ENCODE peak calls at places on chromosomes 7 and 10, in seven cellular contexts. N is transverse colon; C is tibial nerve; M is aorta; F is pancreas; H is heart right ventricle; L is CD8-positive, alpha-beta T cell. B is an unnamed sample.

GRCh38 chr10:98357208-98357836 is 57.7 kb downstream of the PYROXD2 start:
- DNase-seq in H (no peak), L (no peak), F (no peak), M (no peak), N (no peak), C (no peak), B (no peak)

GRCh38 chr10:58712982-58713381 is 200.3 kb downstream of the BICC1 start:
- DNase-seq in N (no peak), F (no peak), L (no peak), C (no peak), M (no peak), H (no peak), B (no peak)

GRCh38 chr7:74483402-74484336 is 30.0 kb downstream of the GTF2IRD1 start:
- DNase-seq in H (no peak), N (no peak), C (no peak), F (no peak), M (no peak), L (no peak), B (no peak)

GRCh38 chr10:47101807-47102206 is 190.6 kb downstream of the PTPN20 start:
- DNase-seq in F (no peak), M (no peak), N (no peak), L (no peak), H (no peak), C (no peak), B (no peak)

GRCh38 chr7:124101173-124101768 is 68.4 kb upstream of the TMEM229A start:
- DNase-seq in M (no peak), N (no peak), F (no peak), H (no peak), C (no peak), L (no peak), B (no peak)

GRCh38 chr7:967361-968082 is 7.8 kb downstream of the COX19 start:
- DNase-seq in L (no peak), F (no peak), N (no peak), M (no peak), C (no peak), H (no peak), B (no peak)

GRCh38 chr10:21284301-21284700 is 241.2 kb downstream of the SKIDA1 start:
- DNase-seq in M (no peak), N (no peak), C (no peak), F (no peak), H (no peak), L (no peak), B (no peak)

GRCh38 chr7:69781412-69781846 is 183.2 kb downstream of the AUTS2 start:
- DNase-seq in F (no peak), C (no peak), L (no peak), M (peak; percentile 47), H (peak; percentile 27), N (no peak), B (no peak)

GRCh38 chr7:17408245-17408903 is 109.9 kb downstream of the AHR start:
- DNase-seq in C (peak; percentile 83), N (peak; percentile 37), H (no peak), L (no peak), M (peak; percentile 62), F (no peak), B (no peak)

GRCh38 chr10:132541601-132542011 is 4.0 kb downstream of the INPP5A start:
- DNase-seq in F (peak; percentile 44), N (no peak), L (no peak), H (no peak), M (no peak), C (no peak), B (no peak)

GRCh38 chr7:16421333-16422099 is at the start of gene CRPPA:
- DNase-seq in M (peak; percentile 59), F (peak; percentile 80), H (peak; percentile 56), N (peak; percentile 36), C (peak; percentile 12), L (peak; percentile 23), B (no peak)

GRCh38 chr10:96910488-96911395 is 78.6 kb downstream of the LCOR start:
- DNase-seq in M (no peak), L (no peak), F (no peak), C (peak; percentile 18), H (no peak), N (no peak), B (no peak)

GRCh38 chr10:77080361-77081027 is 557.1 kb downstream of the KCNMA1 start:
- DNase-seq in M (no peak), C (no peak), N (no peak), H (no peak), L (no peak), F (no peak), B (no peak)

GRCh38 chr10:6009159-6009558 is 31.8 kb upstream of the IL15RA start:
- DNase-seq in N (no peak), C (no peak), H (no peak), L (no peak), F (no peak), M (no peak), B (no peak)

GRCh38 chr7:112135815-112136706 is 70.1 kb downstream of the DOCK4 start:
- DNase-seq in N (no peak), L (no peak), F (no peak), M (no peak), H (no peak), C (no peak), B (no peak)

GRCh38 chr10:86498608-86499007 is 23.0 kb downstream of the WAPL start:
- DNase-seq in F (no peak), H (no peak), C (no peak), L (no peak), M (no peak), N (no peak), B (no peak)

GRCh38 chr7:171912-172515 is 20.4 kb upstream of the FAM20C start:
- DNase-seq in F (no peak), H (no peak), L (no peak), C (no peak), N (no peak), M (peak; percentile 29), B (no peak)

GRCh38 chr10:104274762-104275721 is 6.1 kb downstream of the GSTO2 start:
- DNase-seq in H (peak; percentile 27), N (peak; percentile 54), M (peak; percentile 57), F (peak; percentile 86), L (peak; percentile 23), C (no peak), B (peak; percentile 59)

GRCh38 chr7:73585196-73585595 is 6.8 kb upstream of the TBL2 start:
- DNase-seq in H (no peak), F (no peak), M (no peak), N (no peak), C (no peak), L (no peak), B (no peak)

GRCh38 chr7:143384148-143384547 is 3.0 kb downstream of the ZYX start:
- DNase-seq in M (no peak), L (no peak), N (no peak), H (no peak), F (peak; percentile 6), C (no peak), B (no peak)

GRCh38 chr7:149457766-149458165 is 3.1 kb downstream of the ZNF777 start:
- DNase-seq in C (no peak), H (no peak), L (no peak), M (no peak), F (no peak), N (no peak), B (no peak)
- H3K36me3 ChIP-seq in C (no peaks in the 10 kb centered on the region), H (peaks cover 22% of the 10 kb centered on the region), L (peaks cover 22% of the 10 kb centered on the region), M (peaks cover 2% of the 10 kb centered on the region), F (peaks cover 12% of the 10 kb centered on the region), N (no peaks in the 10 kb centered on the region), B (peaks cover 8% of the 10 kb centered on the region)

GRCh38 chr7:27238979-27239779 is 3.4 kb upstream of the EVX1 start:
- DNase-seq in H (no peak), C (no peak), M (no peak), L (no peak), F (no peak), N (no peak), B (no peak)
- H3K4me3 ChIP-seq in H (peak overlapping the region; percentile 38), C (peak overlapping the region; percentile 29), M (no peak overlapping the region), L (no peak overlapping the region), F (no peak overlapping the region), N (no peak overlapping the region), B (no peak overlapping the region)

GRCh38 chr7:47391726-47392125 is 190.2 kb downstream of the TNS3 start:
- DNase-seq in H (no peak), M (no peak), C (no peak), L (no peak), N (no peak), F (peak; percentile 51), B (no peak)

GRCh38 chr7:47389923-47390630 is 191.8 kb downstream of the TNS3 start:
- DNase-seq in H (no peak), N (no peak), F (peak; percentile 29), M (no peak), C (no peak), L (no peak), B (no peak)

GRCh38 chr7:47390914-47391313 is 191.0 kb downstream of the TNS3 start:
- DNase-seq in F (peak; percentile 31), M (peak; percentile 24), L (no peak), N (no peak), C (no peak), H (no peak), B (no peak)

GRCh38 chr7:47392241-47392759 is 189.6 kb downstream of the TNS3 start:
- DNase-seq in L (no peak), F (peak; percentile 78), H (peak; percentile 76), N (no peak), C (peak; percentile 44), M (peak; percentile 84), B (no peak)

DNA sequence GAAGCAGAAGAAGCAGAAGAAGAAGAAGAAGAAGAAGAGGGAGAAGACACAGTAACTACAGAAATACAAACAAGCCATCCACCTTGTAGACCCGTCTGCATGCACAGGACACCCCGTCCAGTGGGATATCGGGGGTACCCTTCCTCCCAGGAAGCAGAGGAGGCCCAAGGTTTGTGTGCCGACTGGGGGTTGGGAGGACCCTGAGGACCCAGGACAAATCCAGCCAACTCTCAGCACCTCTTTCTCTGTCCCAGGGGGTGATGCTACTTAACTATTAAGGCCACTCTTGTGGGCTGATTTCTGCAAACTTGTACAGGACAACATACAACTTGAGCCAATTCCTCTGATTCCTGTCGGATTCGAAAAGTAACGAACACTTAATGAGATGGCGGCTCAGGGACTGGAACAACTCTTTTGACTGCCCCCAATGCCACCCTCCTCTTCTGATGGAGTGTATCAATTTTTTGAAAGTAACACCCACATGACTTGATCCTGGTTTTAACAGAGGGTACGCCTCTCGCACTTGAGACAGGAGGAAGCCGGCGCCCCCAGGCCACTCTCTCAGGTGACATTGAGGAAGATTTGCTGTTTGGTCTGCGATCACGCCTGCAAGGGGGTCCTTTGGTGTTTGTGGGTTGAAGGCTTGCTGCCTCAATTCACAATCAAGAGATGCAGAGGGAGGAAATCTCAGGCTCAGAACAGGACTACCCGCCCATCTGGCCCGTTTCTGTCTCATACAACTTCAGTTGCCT is 192.6 kb downstream of the TNS3 start:
- DNase-seq in L (no peak), C (no peak), M (peak; percentile 21), N (no peak), F (peak; percentile 29), H (no peak), B (no peak)
- H3K36me3 ChIP-seq in L (no peaks in the 10 kb centered on the region), C (peaks cover 2% of the 10 kb centered on the region), M (peaks cover 7% of the 10 kb centered on the region), N (no peaks in the 10 kb centered on the region), F (no peaks in the 10 kb centered on the region), H (peaks cover 3% of the 10 kb centered on the region), B (no peaks in the 10 kb centered on the region)

GRCh38 chr7:55065079-55065478 is 46.3 kb downstream of the EGFR start:
- DNase-seq in H (no peak), C (no peak), F (no peak), L (no peak), N (peak; percentile 37), M (no peak), B (no peak)
- H3K4me3 ChIP-seq in H (no peak overlapping the region), C (no peak overlapping the region), F (no peak overlapping the region), L (no peak overlapping the region), N (no peak overlapping the region), M (no peak overlapping the region), B (no peak overlapping the region)

B was measured in GM06990.